ENCODE peak calls at places on chromosomes 4 and X, in seven cellular contexts. One of them, this sample, is unnamed.
A peak's percentile ranks its signal among the peaks of the same experiment; 100 is the strongest.

GRCh38 chr4:48109413-48110263 is 24.4 kb downstream of the TXK start:
- DNase-seq in non-pigmented ciliary epithelial cell: no peak
- DNase-seq in NB4: peak; percentile 70
- DNase-seq in stimulated activated naive CD4-positive, alpha-beta T cell: peak; percentile 17
- DNase-seq in right cardiac atrium: no peak
- DNase-seq in AML-193: peak; percentile 20
- DNase-seq in fibroblast of pulmonary artery: peak; percentile 59
- DNase-seq in this sample: no peak

GRCh38 chr4:112214397-112215264 is 17.0 kb upstream of the AP1AR start:
- DNase-seq in non-pigmented ciliary epithelial cell: no peak
- DNase-seq in NB4: peak; percentile 44
- DNase-seq in stimulated activated naive CD4-positive, alpha-beta T cell: peak; percentile 1
- DNase-seq in right cardiac atrium: no peak
- DNase-seq in AML-193: peak; percentile 53
- DNase-seq in fibroblast of pulmonary artery: peak; percentile 53
- DNase-seq in this sample: no peak

GRCh38 chr4:165784672-165785071 is 88.4 kb upstream of the TLL1 start:
- DNase-seq in non-pigmented ciliary epithelial cell: no peak
- DNase-seq in NB4: no peak
- DNase-seq in stimulated activated naive CD4-positive, alpha-beta T cell: no peak
- DNase-seq in right cardiac atrium: peak; percentile 52
- DNase-seq in AML-193: no peak
- DNase-seq in fibroblast of pulmonary artery: no peak
- DNase-seq in this sample: no peak

GRCh38 chr4:140343303-140343702 is 30.1 kb upstream of the SCOC start:
- DNase-seq in non-pigmented ciliary epithelial cell: no peak
- DNase-seq in NB4: no peak
- DNase-seq in stimulated activated naive CD4-positive, alpha-beta T cell: no peak
- DNase-seq in right cardiac atrium: peak; percentile 31
- DNase-seq in AML-193: no peak
- DNase-seq in fibroblast of pulmonary artery: peak; percentile 45
- DNase-seq in this sample: no peak

GRCh38 chr4:148315049-148315448 is 127.2 kb downstream of the NR3C2 start:
- DNase-seq in non-pigmented ciliary epithelial cell: peak; percentile 74
- DNase-seq in NB4: no peak
- DNase-seq in stimulated activated naive CD4-positive, alpha-beta T cell: no peak
- DNase-seq in right cardiac atrium: no peak
- DNase-seq in AML-193: no peak
- DNase-seq in fibroblast of pulmonary artery: peak; percentile 4
- DNase-seq in this sample: no peak

GRCh38 chr4:32140636-32141035 is 1420.5 kb downstream of the PCDH7 start:
- DNase-seq in non-pigmented ciliary epithelial cell: peak; percentile 88
- DNase-seq in NB4: peak; percentile 88
- DNase-seq in stimulated activated naive CD4-positive, alpha-beta T cell: no peak
- DNase-seq in right cardiac atrium: no peak
- DNase-seq in AML-193: peak; percentile 78
- DNase-seq in fibroblast of pulmonary artery: peak; percentile 86
- DNase-seq in this sample: no peak

GRCh38 chrX:69297521-69297920 is 132.3 kb upstream of the PJA1 start:
- DNase-seq in non-pigmented ciliary epithelial cell: no peak
- DNase-seq in NB4: no peak
- DNase-seq in stimulated activated naive CD4-positive, alpha-beta T cell: no peak
- DNase-seq in right cardiac atrium: no peak
- DNase-seq in AML-193: no peak
- DNase-seq in fibroblast of pulmonary artery: no peak
- DNase-seq in this sample: no peak

GRCh38 chr4:40940317-40940720 is 190.6 kb downstream of the NSUN7 start:
- DNase-seq in non-pigmented ciliary epithelial cell: no peak
- DNase-seq in NB4: no peak
- DNase-seq in stimulated activated naive CD4-positive, alpha-beta T cell: no peak
- DNase-seq in right cardiac atrium: peak; percentile 81
- DNase-seq in AML-193: no peak
- DNase-seq in fibroblast of pulmonary artery: peak; percentile 46
- DNase-seq in this sample: peak; percentile 82

GRCh38 chr4:81919238-81919637 is 447.5 kb upstream of the RASGEF1B start:
- DNase-seq in non-pigmented ciliary epithelial cell: no peak
- DNase-seq in NB4: peak; percentile 20
- DNase-seq in stimulated activated naive CD4-positive, alpha-beta T cell: no peak
- DNase-seq in right cardiac atrium: no peak
- DNase-seq in AML-193: peak; percentile 16
- DNase-seq in fibroblast of pulmonary artery: peak; percentile 6
- DNase-seq in this sample: no peak

GRCh38 chr4:99790796-99791617 is 25.6 kb upstream of the DAPP1 start:
- DNase-seq in non-pigmented ciliary epithelial cell: no peak
- DNase-seq in NB4: no peak
- DNase-seq in stimulated activated naive CD4-positive, alpha-beta T cell: no peak
- DNase-seq in right cardiac atrium: no peak
- DNase-seq in AML-193: no peak
- DNase-seq in fibroblast of pulmonary artery: peak; percentile 13
- DNase-seq in this sample: no peak

GRCh38 chr4:184534511-184535391 is 60.4 kb upstream of the IRF2 start:
- DNase-seq in non-pigmented ciliary epithelial cell: peak; percentile 46
- DNase-seq in NB4: peak; percentile 51
- DNase-seq in stimulated activated naive CD4-positive, alpha-beta T cell: peak; percentile 70
- DNase-seq in right cardiac atrium: no peak
- DNase-seq in AML-193: peak; percentile 49
- DNase-seq in fibroblast of pulmonary artery: peak; percentile 88
- DNase-seq in this sample: no peak

GRCh38 chrX:24870143-24870542 is 145.6 kb downstream of the ARX start:
- DNase-seq in non-pigmented ciliary epithelial cell: peak; percentile 55
- DNase-seq in NB4: no peak
- DNase-seq in stimulated activated naive CD4-positive, alpha-beta T cell: no peak
- DNase-seq in right cardiac atrium: no peak
- DNase-seq in AML-193: no peak
- DNase-seq in fibroblast of pulmonary artery: peak; percentile 64
- DNase-seq in this sample: no peak

GRCh38 chr4:182741054-182741453 is 176.1 kb downstream of the DCTD start:
- DNase-seq in non-pigmented ciliary epithelial cell: no peak
- DNase-seq in NB4: no peak
- DNase-seq in stimulated activated naive CD4-positive, alpha-beta T cell: no peak
- DNase-seq in right cardiac atrium: no peak
- DNase-seq in AML-193: no peak
- DNase-seq in fibroblast of pulmonary artery: no peak
- DNase-seq in this sample: no peak

GRCh38 chr4:13989496-13989895 is 362.0 kb upstream of the BOD1L1 start:
- DNase-seq in non-pigmented ciliary epithelial cell: no peak
- DNase-seq in NB4: no peak
- DNase-seq in stimulated activated naive CD4-positive, alpha-beta T cell: no peak
- DNase-seq in right cardiac atrium: no peak
- DNase-seq in AML-193: no peak
- DNase-seq in fibroblast of pulmonary artery: peak; percentile 35
- DNase-seq in this sample: no peak

GRCh38 chrX:154735695-154736393 is 15.0 kb downstream of the GAB3 start:
- DNase-seq in non-pigmented ciliary epithelial cell: peak; percentile 84
- DNase-seq in NB4: no peak
- DNase-seq in stimulated activated naive CD4-positive, alpha-beta T cell: no peak
- DNase-seq in right cardiac atrium: peak; percentile 73
- DNase-seq in AML-193: no peak
- DNase-seq in fibroblast of pulmonary artery: peak; percentile 94
- DNase-seq in this sample: no peak

GRCh38 chr4:108060164-108060563 is 70.5 kb downstream of the HADH start:
- DNase-seq in non-pigmented ciliary epithelial cell: no peak
- DNase-seq in NB4: peak; percentile 2
- DNase-seq in stimulated activated naive CD4-positive, alpha-beta T cell: no peak
- DNase-seq in right cardiac atrium: no peak
- DNase-seq in AML-193: no peak
- DNase-seq in fibroblast of pulmonary artery: peak; percentile 37
- DNase-seq in this sample: no peak

GRCh38 chrX:48059296-48059639 is 12.2 kb downstream of the ZNF630 start:
- DNase-seq in non-pigmented ciliary epithelial cell: no peak
- DNase-seq in NB4: no peak
- DNase-seq in stimulated activated naive CD4-positive, alpha-beta T cell: no peak
- DNase-seq in right cardiac atrium: no peak
- DNase-seq in AML-193: no peak
- DNase-seq in fibroblast of pulmonary artery: no peak
- DNase-seq in this sample: no peak

GRCh38 chr4:69038582-69038981 is 57.7 kb upstream of the UGT2B7 start:
- DNase-seq in non-pigmented ciliary epithelial cell: no peak
- DNase-seq in NB4: no peak
- DNase-seq in stimulated activated naive CD4-positive, alpha-beta T cell: no peak
- DNase-seq in right cardiac atrium: no peak
- DNase-seq in AML-193: no peak
- DNase-seq in fibroblast of pulmonary artery: peak; percentile 39
- DNase-seq in this sample: no peak

GRCh38 chrX:14673764-14674163 is 144.4 kb downstream of the GLRA2 start:
- DNase-seq in non-pigmented ciliary epithelial cell: peak; percentile 76
- DNase-seq in NB4: peak; percentile 7
- DNase-seq in stimulated activated naive CD4-positive, alpha-beta T cell: no peak
- DNase-seq in right cardiac atrium: no peak
- DNase-seq in AML-193: no peak
- DNase-seq in fibroblast of pulmonary artery: peak; percentile 82
- DNase-seq in this sample: no peak

GRCh38 chr4:174604198-174604597 is 81.9 kb upstream of the HPGD start:
- DNase-seq in non-pigmented ciliary epithelial cell: peak; percentile 26
- DNase-seq in NB4: peak; percentile 57
- DNase-seq in stimulated activated naive CD4-positive, alpha-beta T cell: no peak
- DNase-seq in right cardiac atrium: no peak
- DNase-seq in AML-193: peak; percentile 77
- DNase-seq in fibroblast of pulmonary artery: peak; percentile 82
- DNase-seq in this sample: no peak

GRCh38 chrX:125757794-125758564 is 408.1 kb downstream of the DCAF12L2 start:
- DNase-seq in non-pigmented ciliary epithelial cell: no peak
- DNase-seq in NB4: no peak
- DNase-seq in stimulated activated naive CD4-positive, alpha-beta T cell: no peak
- DNase-seq in right cardiac atrium: peak; percentile 30
- DNase-seq in AML-193: no peak
- DNase-seq in fibroblast of pulmonary artery: no peak
- DNase-seq in this sample: no peak

GRCh38 chr4:31040106-31040505 is 319.9 kb downstream of the PCDH7 start:
- DNase-seq in non-pigmented ciliary epithelial cell: no peak
- DNase-seq in NB4: no peak
- DNase-seq in stimulated activated naive CD4-positive, alpha-beta T cell: no peak
- DNase-seq in right cardiac atrium: no peak
- DNase-seq in AML-193: no peak
- DNase-seq in fibroblast of pulmonary artery: no peak
- DNase-seq in this sample: no peak

GRCh38 chrX:41449615-41450014 is 2.5 kb downstream of the NYX start:
- DNase-seq in non-pigmented ciliary epithelial cell: no peak
- DNase-seq in NB4: peak; percentile 77
- DNase-seq in stimulated activated naive CD4-positive, alpha-beta T cell: no peak
- DNase-seq in right cardiac atrium: no peak
- DNase-seq in AML-193: peak; percentile 56
- DNase-seq in fibroblast of pulmonary artery: no peak
- DNase-seq in this sample: no peak

GRCh38 chr4:83197555-83198235 is 83.2 kb upstream of the PLAC8 start:
- DNase-seq in non-pigmented ciliary epithelial cell: no peak
- DNase-seq in NB4: peak; percentile 94
- DNase-seq in stimulated activated naive CD4-positive, alpha-beta T cell: no peak
- DNase-seq in right cardiac atrium: peak; percentile 29
- DNase-seq in AML-193: peak; percentile 99
- DNase-seq in fibroblast of pulmonary artery: peak; percentile 56
- DNase-seq in this sample: no peak

GRCh38 chrX:40644821-40645358 is 2.5 kb downstream of the CXorf38 start:
- DNase-seq in non-pigmented ciliary epithelial cell: no peak
- DNase-seq in NB4: peak; percentile 74
- DNase-seq in stimulated activated naive CD4-positive, alpha-beta T cell: peak; percentile 39
- DNase-seq in right cardiac atrium: peak; percentile 60
- DNase-seq in AML-193: peak; percentile 51
- DNase-seq in fibroblast of pulmonary artery: peak; percentile 61
- DNase-seq in this sample: peak; percentile 70

GRCh38 chr4:139857021-139857420 is 191.4 kb downstream of the MGST2 start:
- DNase-seq in non-pigmented ciliary epithelial cell: no peak
- DNase-seq in NB4: peak; percentile 58
- DNase-seq in stimulated activated naive CD4-positive, alpha-beta T cell: no peak
- DNase-seq in right cardiac atrium: no peak
- DNase-seq in AML-193: peak; percentile 25
- DNase-seq in fibroblast of pulmonary artery: no peak
- DNase-seq in this sample: no peak

GRCh38 chr4:147863111-147863747 is 131.3 kb downstream of the ARHGAP10 start:
- DNase-seq in non-pigmented ciliary epithelial cell: no peak
- DNase-seq in NB4: no peak
- DNase-seq in stimulated activated naive CD4-positive, alpha-beta T cell: no peak
- DNase-seq in right cardiac atrium: no peak
- DNase-seq in AML-193: no peak
- DNase-seq in fibroblast of pulmonary artery: peak; percentile 44
- DNase-seq in this sample: no peak

GRCh38 chr4:70734971-70735370 is 13.2 kb downstream of the RUFY3 start:
- DNase-seq in non-pigmented ciliary epithelial cell: no peak
- DNase-seq in NB4: peak; percentile 31
- DNase-seq in stimulated activated naive CD4-positive, alpha-beta T cell: no peak
- DNase-seq in right cardiac atrium: no peak
- DNase-seq in AML-193: no peak
- DNase-seq in fibroblast of pulmonary artery: no peak
- DNase-seq in this sample: no peak

GRCh38 chr4:15963001-15963451 is at the start of gene FGFBP2:
- DNase-seq in non-pigmented ciliary epithelial cell: no peak
- DNase-seq in NB4: peak; percentile 72
- DNase-seq in stimulated activated naive CD4-positive, alpha-beta T cell: peak; percentile 40
- DNase-seq in right cardiac atrium: peak; percentile 50
- DNase-seq in AML-193: peak; percentile 68
- DNase-seq in fibroblast of pulmonary artery: peak; percentile 48
- DNase-seq in this sample: peak; percentile 69

GRCh38 chr4:79913581-79913980 is 159.4 kb downstream of the ANTXR2 start:
- DNase-seq in non-pigmented ciliary epithelial cell: peak; percentile 55
- DNase-seq in NB4: peak; percentile 77
- DNase-seq in stimulated activated naive CD4-positive, alpha-beta T cell: no peak
- DNase-seq in right cardiac atrium: no peak
- DNase-seq in AML-193: peak; percentile 6
- DNase-seq in fibroblast of pulmonary artery: peak; percentile 34
- DNase-seq in this sample: no peak

GRCh38 chrX:24767557-24767956 is 73.8 kb downstream of the POLA1 start:
- DNase-seq in non-pigmented ciliary epithelial cell: no peak
- DNase-seq in NB4: no peak
- DNase-seq in stimulated activated naive CD4-positive, alpha-beta T cell: no peak
- DNase-seq in right cardiac atrium: no peak
- DNase-seq in AML-193: no peak
- DNase-seq in fibroblast of pulmonary artery: no peak
- DNase-seq in this sample: no peak

GRCh38 chr4:70704333-70705145 is 16.2 kb downstream of the UTP3 start:
- DNase-seq in non-pigmented ciliary epithelial cell: no peak
- DNase-seq in NB4: peak; percentile 87
- DNase-seq in stimulated activated naive CD4-positive, alpha-beta T cell: peak; percentile 58
- DNase-seq in right cardiac atrium: peak; percentile 87
- DNase-seq in AML-193: peak; percentile 29
- DNase-seq in fibroblast of pulmonary artery: peak; percentile 68
- DNase-seq in this sample: peak; percentile 88

GRCh38 chrX:134898450-134898849 is 92.3 kb upstream of the SMIM10 start:
- DNase-seq in non-pigmented ciliary epithelial cell: no peak
- DNase-seq in NB4: no peak
- DNase-seq in stimulated activated naive CD4-positive, alpha-beta T cell: no peak
- DNase-seq in right cardiac atrium: no peak
- DNase-seq in AML-193: no peak
- DNase-seq in fibroblast of pulmonary artery: peak; percentile 24
- DNase-seq in this sample: no peak

GRCh38 chr4:32789026-32789608 is 2068.9 kb downstream of the PCDH7 start:
- DNase-seq in non-pigmented ciliary epithelial cell: no peak
- DNase-seq in NB4: no peak
- DNase-seq in stimulated activated naive CD4-positive, alpha-beta T cell: no peak
- DNase-seq in right cardiac atrium: no peak
- DNase-seq in AML-193: no peak
- DNase-seq in fibroblast of pulmonary artery: peak; percentile 80
- DNase-seq in this sample: no peak

GRCh38 chrX:51766546-51766945 is 23.3 kb downstream of the GSPT2 start:
- DNase-seq in non-pigmented ciliary epithelial cell: no peak
- DNase-seq in NB4: no peak
- DNase-seq in stimulated activated naive CD4-positive, alpha-beta T cell: no peak
- DNase-seq in right cardiac atrium: no peak
- DNase-seq in AML-193: no peak
- DNase-seq in fibroblast of pulmonary artery: no peak
- DNase-seq in this sample: no peak

GRCh38 chrX:110219920-110220319 is 98.0 kb downstream of the AMMECR1 start:
- DNase-seq in non-pigmented ciliary epithelial cell: no peak
- DNase-seq in NB4: no peak
- DNase-seq in stimulated activated naive CD4-positive, alpha-beta T cell: no peak
- DNase-seq in right cardiac atrium: no peak
- DNase-seq in AML-193: no peak
- DNase-seq in fibroblast of pulmonary artery: peak; percentile 56
- DNase-seq in this sample: no peak

GRCh38 chr4:73434311-73434710 is 1.7 kb upstream of the AFP start:
- DNase-seq in non-pigmented ciliary epithelial cell: no peak
- DNase-seq in NB4: peak; percentile 1
- DNase-seq in stimulated activated naive CD4-positive, alpha-beta T cell: no peak
- DNase-seq in right cardiac atrium: no peak
- DNase-seq in AML-193: peak; percentile 9
- DNase-seq in fibroblast of pulmonary artery: peak; percentile 18
- DNase-seq in this sample: no peak

GRCh38 chrX:11566158-11566557 is 99.6 kb downstream of the ARHGAP6 start:
- DNase-seq in non-pigmented ciliary epithelial cell: no peak
- DNase-seq in NB4: no peak
- DNase-seq in stimulated activated naive CD4-positive, alpha-beta T cell: no peak
- DNase-seq in right cardiac atrium: no peak
- DNase-seq in AML-193: no peak
- DNase-seq in fibroblast of pulmonary artery: no peak
- DNase-seq in this sample: no peak

This sample was measured in sciatic nerve.